ENCODE peak calls at places on chromosomes 2 and 18, in nine cellular contexts. O is stomach, C is psoas muscle, Q is Caco-2, G is tibial nerve, E is foreskin fibroblast, D is neural progenitor cell, V is HL-60, H is fibroblast of lung. F is an unnamed sample.

GRCh38 chr2:20104900-20105545 is 53.6 kb upstream of the LAPTM4A start:
- DNase-seq in O (peak), C (no peak), Q (no peak), G (no peak), E (no peak), D (no peak), V (no peak), H (no peak), F (no peak)

GRCh38 chr2:199744260-199744659 is 106.7 kb downstream of the FTCDNL1 start:
- DNase-seq in O (no peak), C (no peak), Q (no peak), G (no peak), E (no peak), D (no peak), V (no peak), H (no peak), F (no peak)

GRCh38 chr2:132620115-132620514 is 49.9 kb downstream of the LYPD1 start:
- DNase-seq in O (no peak), C (no peak), Q (no peak), G (no peak), E (peak), D (no peak), V (no peak), H (peak), F (no peak)

GRCh38 chr18:30381826-30382225 is 660.7 kb downstream of the DSC3 start:
- DNase-seq in O (no peak), C (no peak), Q (no peak), G (no peak), E (no peak), D (no peak), V (no peak), H (no peak), F (no peak)

GRCh38 chr2:104834431-104834830 is 19.5 kb upstream of the POU3F3 start:
- DNase-seq in O (no peak), C (no peak), Q (no peak), G (no peak), E (no peak), D (no peak), V (no peak), H (no peak), F (no peak)

GRCh38 chr2:11406492-11407381 is 59.2 kb downstream of the E2F6 start:
- DNase-seq in O (no peak), C (peak), Q (peak), G (no peak), E (peak), D (no peak), V (no peak), H (peak), F (no peak)

GRCh38 chr18:76518543-76519155 is 23.6 kb upstream of the ZNF516 start:
- DNase-seq in O (no peak), C (peak), Q (no peak), G (peak), E (peak), D (peak), V (no peak), H (peak), F (peak)

GRCh38 chr2:48849770-48850169 is 94.2 kb upstream of the LHCGR start:
- DNase-seq in O (no peak), C (no peak), Q (no peak), G (no peak), E (peak), D (no peak), V (no peak), H (peak), F (no peak)

GRCh38 chr2:220310326-220310936 is 683.0 kb downstream of the SLC4A3 start:
- DNase-seq in O (no peak), C (no peak), Q (no peak), G (no peak), E (no peak), D (no peak), V (no peak), H (peak), F (no peak)

GRCh38 chr2:54561795-54562592 is 105.9 kb downstream of the SPTBN1 start:
- DNase-seq in O (no peak), C (no peak), Q (no peak), G (no peak), E (no peak), D (no peak), V (no peak), H (no peak), F (no peak)

GRCh38 chr2:222241054-222241453 is 57.7 kb downstream of the PAX3 start:
- DNase-seq in O (no peak), C (no peak), Q (no peak), G (no peak), E (no peak), D (peak), V (no peak), H (no peak), F (no peak)

GRCh38 chr2:64750817-64751285 is 97.1 kb upstream of the SERTAD2 start:
- DNase-seq in O (peak), C (peak), Q (peak), G (no peak), E (peak), D (peak), V (peak), H (peak), F (peak)
- TF ChIP-seq CTCF in O (no peak), C (no peak), Q (no peak), G (no peak), E (no peak), D (no peak), V (no peak), H (no peak), F (no peak)

GRCh38 chr18:67068608-67069007 is 447.9 kb downstream of the DSEL start:
- DNase-seq in O (no peak), C (no peak), Q (no peak), G (no peak), E (no peak), D (no peak), V (no peak), H (no peak), F (no peak)
- TF ChIP-seq CTCF in O (no peak), C (no peak), Q (no peak), G (no peak), E (no peak), D (no peak), V (no peak), H (no peak), F (no peak)

GRCh38 chr2:235493402-235493774 is 455 bp upstream of the AGAP1 start:
- DNase-seq in O (no peak), C (no peak), Q (no peak), G (no peak), E (peak), D (no peak), V (no peak), H (peak), F (no peak)

GRCh38 chr2:235496239-235496621 is 2.4 kb downstream of the AGAP1 start:
- DNase-seq in O (no peak), C (no peak), Q (peak), G (no peak), E (peak), D (no peak), V (no peak), H (peak), F (no peak)

GRCh38 chr2:235493775-235494715 is at the start of gene AGAP1:
- DNase-seq in O (peak), C (peak), Q (peak), G (peak), E (peak), D (peak), V (no peak), H (peak), F (peak)

GRCh38 chr2:235495373-235496238 is 1.8 kb downstream of the AGAP1 start:
- DNase-seq in O (no peak), C (no peak), Q (no peak), G (no peak), E (no peak), D (peak), V (no peak), H (no peak), F (no peak)

DNA sequence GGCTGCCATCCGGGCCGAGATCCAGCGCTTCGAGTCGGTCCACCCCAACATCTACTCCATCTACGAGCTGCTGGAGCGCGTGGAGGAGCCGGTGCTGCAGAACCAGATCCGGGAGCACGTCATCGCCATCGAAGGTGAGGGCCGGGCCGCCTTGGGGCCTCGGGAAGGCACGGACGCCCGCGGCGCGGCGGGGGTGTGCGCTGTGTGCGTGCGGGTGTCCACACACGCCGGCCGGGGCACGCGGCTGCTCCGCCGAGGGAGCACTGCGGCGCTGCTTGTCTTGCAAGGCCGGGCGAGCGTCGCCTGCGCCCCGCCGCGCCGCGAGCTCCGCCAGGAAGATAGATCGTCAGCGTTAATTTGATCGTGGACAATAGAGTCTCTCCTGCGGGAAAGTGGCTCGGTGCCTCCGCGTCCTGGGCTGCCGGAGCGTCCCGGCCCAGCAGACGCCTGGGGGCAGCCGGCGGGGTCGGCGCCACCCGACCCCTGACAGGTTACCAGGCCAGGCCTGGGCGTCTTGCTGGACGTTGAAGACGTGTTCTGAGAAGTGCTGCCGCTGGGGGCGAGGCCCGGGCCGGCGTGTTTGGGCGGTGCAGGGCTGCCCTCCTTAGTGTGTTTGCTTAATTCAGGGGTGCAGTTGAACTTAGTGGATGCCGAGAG is 1.0 kb downstream of the AGAP1 start:
- DNase-seq in O (peak), C (peak), Q (peak), G (no peak), E (peak), D (peak), V (no peak), H (peak), F (peak)
- TF ChIP-seq CTCF in O (no peak), C (no peak), Q (no peak), G (no peak), E (no peak), D (peak), V (no peak), H (peak), F (no peak)

GRCh38 chr18:69469444-69469919 is 68.8 kb downstream of the DOK6 start:
- DNase-seq in O (no peak), C (peak), Q (peak), G (no peak), E (no peak), D (peak), V (peak), H (no peak), F (no peak)
- TF ChIP-seq CTCF in O (no peak), C (no peak), Q (peak), G (no peak), E (no peak), D (peak), V (no peak), H (no peak), F (no peak)

DNA sequence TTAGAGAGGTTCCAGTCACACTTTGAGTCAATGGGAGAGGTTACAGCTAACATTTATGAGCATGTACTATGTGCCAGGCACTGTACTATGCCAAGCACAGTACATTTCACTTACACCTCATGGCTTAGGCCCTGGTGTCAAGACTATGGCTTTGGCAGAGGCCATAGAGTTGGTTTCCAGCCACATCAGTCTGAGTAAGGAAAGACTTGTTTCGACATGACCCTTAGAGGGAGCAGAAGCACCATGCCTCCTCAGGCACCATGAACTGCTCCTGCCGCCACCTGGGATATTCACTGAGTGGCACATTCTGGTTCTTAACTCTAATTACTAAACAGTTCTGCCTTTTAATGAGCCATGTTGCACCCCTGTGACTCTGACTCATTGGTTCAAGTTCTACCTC is 12.7 kb downstream of the DGUOK start:
- DNase-seq in O (peak), C (peak), Q (no peak), G (no peak), E (peak), D (no peak), V (no peak), H (peak), F (no peak)
- TF ChIP-seq CTCF in O (no peak), C (peak), Q (no peak), G (no peak), E (no peak), D (no peak), V (no peak), H (peak), F (no peak)

GRCh38 chr2:31398881-31399280 is 15.7 kb downstream of the XDH start:
- DNase-seq in O (no peak), C (no peak), Q (no peak), G (no peak), E (no peak), D (no peak), V (no peak), H (no peak), F (no peak)
- TF ChIP-seq CTCF in O (no peak), C (no peak), Q (no peak), G (no peak), E (no peak), D (no peak), V (no peak), H (no peak), F (no peak)

GRCh38 chr2:201270293-201271001 is 10.1 kb downstream of the CASP8 start:
- DNase-seq in O (no peak), C (no peak), Q (no peak), G (no peak), E (no peak), D (no peak), V (no peak), H (no peak), F (no peak)
- TF ChIP-seq CTCF in O (no peak), C (no peak), Q (no peak), G (no peak), E (no peak), D (no peak), V (no peak), H (no peak), F (peak)